ENCODE peak calls at places on chromosomes 1 and 21, in four cellular contexts. L, Z, P and W are unnamed samples.

GRCh38 chr1:244165021-244165420 is 113.9 kb downstream of the ZBTB18 start:
- DNase-seq in Z (no peak), L (no peak), P (no peak), W (no peak)

GRCh38 chr1:8134546-8135235 is 108.6 kb upstream of the ERRFI1 start:
- DNase-seq in P (peak; percentile 72), L (peak; percentile 71), Z (no peak), W (no peak)

GRCh38 chr1:111484391-111484790 is 10.6 kb downstream of the C1orf162 start:
- DNase-seq in L (no peak), P (no peak), Z (no peak), W (no peak)

GRCh38 chr1:31669786-31670582 is 25.3 kb upstream of the PEF1 start:
- DNase-seq in L (peak; percentile 75), P (no peak), Z (no peak), W (peak; percentile 86)

GRCh38 chr1:92482404-92482664 is 4.4 kb downstream of the GFI1 start:
- DNase-seq in L (no peak), P (no peak), Z (peak; percentile 24), W (no peak)

GRCh38 chr1:167746988-167747655 is 25.3 kb downstream of the MPZL1 start:
- DNase-seq in P (no peak), L (no peak), Z (no peak), W (no peak)

GRCh38 chr1:25818569-25818968 is 1.2 kb upstream of the MTFR1L start:
- DNase-seq in Z (no peak), L (no peak), P (no peak), W (no peak)

GRCh38 chr1:22767862-22768261 is 57.2 kb downstream of the EPHB2 start:
- DNase-seq in P (no peak), Z (no peak), L (no peak), W (no peak)

GRCh38 chr1:16167331-16168143 is 11.7 kb upstream of the EPHA2 start:
- DNase-seq in P (peak; percentile 78), L (peak; percentile 49), Z (peak; percentile 70), W (no peak)

GRCh38 chr1:2073382-2074230 is 23.4 kb downstream of the PRKCZ start:
- DNase-seq in P (no peak), Z (peak; percentile 58), L (peak; percentile 83), W (no peak)

GRCh38 chr1:200228081-200228480 is 181.8 kb downstream of the ZNF281 start:
- DNase-seq in Z (no peak), L (no peak), P (no peak), W (no peak)

GRCh38 chr1:194535369-194535768 is 1349.0 kb upstream of the B3GALT2 start:
- DNase-seq in P (no peak), Z (no peak), L (no peak), W (no peak)

GRCh38 chr21:25424045-25424444 is 183.2 kb downstream of the MRPL39 start:
- DNase-seq in L (no peak), Z (no peak), P (no peak), W (no peak)

GRCh38 chr1:10209590-10209904 is 823 bp upstream of the KIF1B start:
- DNase-seq in L (no peak), Z (no peak), P (no peak), W (no peak)

GRCh38 chr1:54845772-54846171 is 41.2 kb downstream of the DHCR24 start:
- DNase-seq in L (no peak), P (no peak), Z (no peak), W (no peak)

GRCh38 chr1:177164380-177165068 is at the start of gene ASTN1:
- DNase-seq in Z (peak; percentile 49), L (peak; percentile 39), P (peak; percentile 64), W (no peak)

GRCh38 chr1:185400057-185400456 is 83.0 kb upstream of the IVNS1ABP start:
- DNase-seq in P (no peak), L (peak; percentile 63), Z (no peak), W (no peak)

GRCh38 chr1:205581321-205581980 is 50.4 kb downstream of the ELK4 start:
- DNase-seq in L (no peak), Z (no peak), P (no peak), W (no peak)

GRCh38 chr1:43653339-43653738 is 3.4 kb downstream of the KDM4A start:
- DNase-seq in L (no peak), P (peak; percentile 9), Z (no peak), W (no peak)

GRCh38 chr1:162230096-162230495 is 146.6 kb downstream of the SPATA46 start:
- DNase-seq in P (no peak), Z (no peak), L (peak; percentile 59), W (no peak)

GRCh38 chr21:45592208-45592619 is 50.0 kb upstream of the SLC19A1 start:
- DNase-seq in P (no peak), L (no peak), Z (no peak), W (no peak)

GRCh38 chr1:115067460-115067859 is 21.8 kb downstream of the TSPAN2 start:
- DNase-seq in L (peak; percentile 92), P (no peak), Z (no peak), W (no peak)